ENCODE peak calls at places on chromosomes 11 and 22, in four cellular contexts. L is dorsolateral prefrontal cortex, G is fibroblast of lung, Z is left ventricle myocardium inferior. D is an unnamed sample.

GRCh38 chr22:20060700-20061480 is 19.2 kb upstream of the DGCR8 start:
- DNase-seq in L (no peak), Z (no peak), G (no peak), D (no peak)

GRCh38 chr22:27601195-27601594 is 200.4 kb downstream of the MN1 start:
- DNase-seq in L (no peak), Z (no peak), G (no peak), D (no peak)

GRCh38 chr22:25582946-25583345 is 18.5 kb downstream of the GRK3 start:
- DNase-seq in L (no peak), G (peak), Z (no peak), D (peak)

GRCh38 chr22:45757068-45757467 is 85.4 kb downstream of the ATXN10 start:
- DNase-seq in L (peak), G (peak), Z (peak), D (no peak)

GRCh38 chr22:49975543-49976389 is 15.2 kb downstream of the PIM3 start:
- DNase-seq in L (peak), Z (peak), G (no peak), D (no peak)

GRCh38 chr11:128908391-128909246 is 17.5 kb downstream of the KCNJ5 start:
- DNase-seq in L (no peak), G (peak), Z (peak), D (peak)

GRCh38 chr22:45735273-45735672 is 63.6 kb downstream of the ATXN10 start:
- DNase-seq in G (no peak), L (no peak), Z (no peak), D (no peak)

GRCh38 chr11:28457481-28458145 is 349.4 kb downstream of the METTL15 start:
- DNase-seq in Z (no peak), L (no peak), G (no peak), D (no peak)

GRCh38 chr22:50363411-50364194 is 20.5 kb downstream of the PPP6R2 start:
- DNase-seq in Z (no peak), G (no peak), L (no peak), D (no peak)

GRCh38 chr11:94194712-94195111 is 66.1 kb downstream of the PANX1 start:
- DNase-seq in Z (no peak), L (peak), G (no peak), D (no peak)

GRCh38 chr11:44964526-44965209 is 14.0 kb upstream of the TP53I11 start:
- DNase-seq in Z (no peak), G (no peak), L (no peak), D (no peak)

GRCh38 chr11:75797116-75797515 is 17.9 kb upstream of the UVRAG start:
- DNase-seq in Z (no peak), G (no peak), L (no peak), D (no peak)

GRCh38 chr11:131691558-131692041 is 321.2 kb downstream of the NTM start:
- DNase-seq in G (peak), L (no peak), Z (no peak), D (no peak)

GRCh38 chr11:32043737-32044515 is 46.9 kb upstream of the RCN1 start:
- DNase-seq in G (no peak), Z (no peak), L (no peak), D (no peak)

GRCh38 chr11:117997436-117998200 is 11.4 kb downstream of the IL10RA start:
- DNase-seq in L (no peak), Z (no peak), G (no peak), D (no peak)

GRCh38 chr11:4482445-4482844 is at the start of gene OR52K1:
- DNase-seq in G (no peak), L (no peak), Z (no peak), D (no peak)

GRCh38 chr11:63572026-63572688 is 9.0 kb upstream of the PLAAT2 start:
- DNase-seq in L (no peak), Z (no peak), G (no peak), D (no peak)

GRCh38 chr22:43296279-43296902 is 46.8 kb downstream of the SCUBE1 start:
- DNase-seq in G (no peak), Z (no peak), L (no peak), D (no peak)

GRCh38 chr11:61922539-61922938 is 5.2 kb upstream of the RAB3IL1 start:
- DNase-seq in G (peak), Z (peak), L (peak), D (peak)

GRCh38 chr11:126646701-126647209 is 291.3 kb downstream of the ST3GAL4 start:
- DNase-seq in G (no peak), Z (no peak), L (no peak), D (no peak)

GRCh38 chr11:13777341-13777985 is 109.0 kb downstream of the FAR1 start:
- DNase-seq in Z (no peak), G (no peak), L (no peak), D (no peak)

GRCh38 chr22:17114958-17115235 is 6.3 kb downstream of the TMEM121B start:
- DNase-seq in L (no peak), G (no peak), Z (no peak), D (no peak)

GRCh38 chr11:107040447-107041444 is 22.5 kb upstream of the GUCY1A2 start:
- DNase-seq in L (no peak), Z (no peak), G (peak), D (no peak)

GRCh38 chr22:34015642-34016041 is 95.4 kb upstream of the LARGE1 start:
- DNase-seq in L (no peak), Z (no peak), G (no peak), D (no peak)

GRCh38 chr22:44351037-44351436 is 38.3 kb upstream of the SHISAL1 start:
- DNase-seq in L (no peak), Z (no peak), G (no peak), D (no peak)

GRCh38 chr22:44354288-44354687 is 41.5 kb upstream of the SHISAL1 start:
- DNase-seq in G (no peak), Z (no peak), L (no peak), D (no peak)

GRCh38 chr22:44352378-44353062 is 39.8 kb upstream of the SHISAL1 start:
- DNase-seq in L (no peak), Z (no peak), G (no peak), D (no peak)

GRCh38 chr22:44353063-44353440 is 40.3 kb upstream of the SHISAL1 start:
- DNase-seq in Z (no peak), L (no peak), G (no peak), D (no peak)

DNA sequence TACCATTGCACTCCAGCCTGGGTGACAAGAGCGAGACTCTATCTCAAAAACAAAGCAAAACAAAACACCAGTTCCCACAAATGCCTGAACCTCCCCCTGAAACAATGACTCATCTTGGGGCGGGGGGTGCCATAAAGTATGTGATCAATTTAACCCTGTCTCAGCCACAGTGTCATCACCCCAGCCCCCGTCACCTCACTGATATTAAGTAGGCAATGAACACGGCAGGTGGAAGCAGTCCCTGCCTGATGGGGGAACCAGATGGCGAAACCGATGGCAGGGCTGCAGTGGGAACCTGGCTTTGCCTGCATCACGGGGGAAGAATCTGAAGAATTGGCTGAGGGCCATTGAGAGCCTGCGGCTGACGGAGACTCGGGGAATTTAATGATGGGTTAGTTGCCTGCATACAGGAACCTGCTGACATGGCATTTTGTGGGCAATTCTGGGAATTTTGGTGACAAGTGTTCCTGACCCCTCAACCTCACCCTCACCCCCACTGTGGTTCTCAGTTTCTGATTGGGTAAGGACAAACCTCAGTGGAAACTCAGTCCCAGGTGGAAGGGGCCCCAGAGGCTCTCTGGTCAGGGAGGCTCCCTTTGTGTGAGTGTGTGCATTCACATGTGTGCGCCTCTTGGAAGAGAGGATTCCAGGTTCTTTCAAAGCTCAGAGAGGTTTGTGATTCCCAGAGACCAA is 39.1 kb upstream of the SHISAL1 start:
- DNase-seq in G (peak), L (no peak), Z (no peak), D (peak)
- TF ChIP-seq CTCF in G (peak), L (no peak), Z (no peak), D (peak)

GRCh38 chr11:78156081-78156844 is 16.8 kb upstream of the ALG8 start:
- DNase-seq in L (no peak), Z (no peak), G (no peak), D (no peak)
- H3K27ac ChIP-seq in L (no peak), Z (no peak), G (no peak), D (no peak)

GRCh38 chr22:46994983-46995382 is 232.5 kb downstream of the TBC1D22A start:
- DNase-seq in G (no peak), Z (no peak), L (no peak), D (no peak)

GRCh38 chr22:46997311-46997970 is 235.0 kb downstream of the TBC1D22A start:
- DNase-seq in L (no peak), G (no peak), Z (no peak), D (no peak)

GRCh38 chr22:46995501-46996360 is 233.3 kb downstream of the TBC1D22A start:
- DNase-seq in Z (no peak), L (no peak), G (no peak), D (no peak)

GRCh38 chr22:46998346-46998745 is 235.9 kb downstream of the TBC1D22A start:
- DNase-seq in G (no peak), L (no peak), Z (no peak), D (no peak)

DNA sequence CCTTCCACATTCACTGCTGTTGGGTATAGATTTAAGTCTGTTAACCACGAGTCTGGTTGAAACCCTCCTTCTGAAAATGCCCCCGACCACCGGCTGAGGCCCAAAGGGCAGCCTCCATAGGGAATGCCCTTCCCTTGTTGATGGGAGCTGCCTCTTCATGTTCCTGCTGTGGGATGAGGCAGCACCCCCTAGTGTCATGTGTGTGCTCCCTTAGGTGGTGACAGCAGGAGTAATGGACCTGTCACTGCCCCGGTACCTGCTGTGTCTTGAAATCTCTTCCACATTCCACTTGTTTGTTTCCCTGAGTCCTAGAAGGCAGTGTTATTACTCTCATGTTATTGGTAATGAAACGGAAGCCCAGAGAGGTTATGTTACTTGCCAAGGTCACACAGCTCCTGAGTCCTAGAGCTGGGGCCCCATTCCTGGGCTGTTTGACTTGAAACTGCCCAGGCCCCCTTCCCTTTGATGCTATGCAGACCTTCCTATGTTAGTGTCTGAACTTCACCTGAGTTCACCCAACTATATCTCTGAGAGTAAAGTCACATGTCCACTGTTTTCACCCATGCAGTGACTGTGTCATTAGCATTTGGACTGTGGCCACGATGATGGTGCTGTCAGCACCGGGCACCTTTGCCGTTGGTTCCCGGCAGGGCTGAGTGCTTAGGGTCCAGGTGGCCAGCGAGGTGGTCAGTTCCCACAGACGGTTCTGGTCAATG is 234.3 kb downstream of the TBC1D22A start:
- DNase-seq in G (no peak), Z (no peak), L (no peak), D (no peak)
- TF ChIP-seq CTCF in G (peak), Z (peak), L (no peak), D (peak)

DNA sequence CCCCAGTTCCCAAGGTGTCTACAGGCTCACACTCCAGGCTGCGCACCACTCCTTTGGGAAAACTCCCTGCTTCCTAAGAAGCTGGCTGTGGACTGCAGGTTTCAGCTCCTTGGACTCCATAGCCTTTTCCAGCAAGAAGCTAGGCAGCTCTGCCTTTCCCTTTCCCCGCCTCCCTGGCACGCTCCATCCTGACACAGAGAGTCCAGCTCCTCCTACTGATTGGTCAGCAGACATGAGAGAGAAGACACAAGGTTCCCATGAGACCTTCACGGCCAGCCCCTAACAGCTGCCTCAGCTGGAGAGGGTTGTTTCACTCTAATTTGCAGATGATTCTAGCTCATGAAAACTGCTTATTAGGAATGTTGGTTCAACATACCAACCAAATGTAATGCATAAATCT is 27.6 kb downstream of the TENM4 start:
- DNase-seq in Z (peak), G (peak), L (peak), D (peak)
- H3K27ac ChIP-seq in Z (no peak), G (peak), L (no peak), D (no peak)

DNA sequence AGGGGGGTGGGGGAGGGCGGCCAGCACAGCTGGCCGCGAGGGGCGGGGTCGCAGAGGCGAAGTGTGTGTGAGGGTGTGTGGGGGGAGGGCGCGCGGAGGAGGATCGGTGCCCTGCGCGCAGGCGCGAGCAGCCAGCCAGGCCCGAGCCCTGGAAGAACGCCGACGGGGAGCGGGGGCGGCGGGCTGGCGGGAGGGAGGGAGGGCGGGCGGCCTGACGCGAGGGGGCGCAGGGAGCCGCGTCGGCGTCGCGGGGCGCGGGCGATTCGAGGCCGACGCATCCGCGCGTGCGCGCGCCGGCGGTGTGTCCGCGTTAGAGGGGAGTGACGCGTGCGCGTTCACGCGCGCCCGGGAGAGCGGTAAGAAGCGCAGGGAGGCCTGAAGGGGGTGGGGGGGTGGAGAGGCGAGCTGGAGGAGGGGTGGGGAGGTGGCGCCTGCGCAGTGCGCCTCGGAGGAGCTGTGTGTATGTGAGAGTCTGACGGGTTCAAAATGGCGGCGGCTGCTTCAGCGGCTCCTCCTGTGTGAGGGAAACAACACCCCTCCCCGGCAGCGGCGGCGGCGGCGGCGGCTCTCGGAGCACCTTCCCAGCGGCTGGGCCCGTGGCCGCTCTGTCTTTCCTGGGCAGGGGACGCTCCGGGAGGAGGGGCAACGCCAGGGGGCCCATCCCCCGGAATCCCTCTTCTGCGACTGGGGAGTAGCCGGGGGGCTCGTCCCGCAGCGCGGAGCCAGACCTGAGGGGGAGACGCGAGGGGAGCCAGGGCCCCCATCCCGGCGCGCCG is at the start of gene KDM2A:
- DNase-seq in G (peak), Z (peak), L (peak), D (peak)
- TF ChIP-seq CTCF in G (no peak), Z (peak), L (peak), D (no peak)

GRCh38 chr11:65435981-65436411 is 13.4 kb downstream of the NEAT1 start:
- DNase-seq in Z (no peak), G (peak), L (no peak), D (no peak)

GRCh38 chr11:65437436-65438227 is 15.0 kb downstream of the NEAT1 start:
- DNase-seq in G (peak), Z (no peak), L (no peak), D (no peak)

GRCh38 chr11:65435330-65435931 is 12.8 kb downstream of the NEAT1 start:
- DNase-seq in L (no peak), G (peak), Z (no peak), D (no peak)

GRCh38 chr11:65434667-65435179 is 12.1 kb downstream of the NEAT1 start:
- DNase-seq in L (no peak), Z (no peak), G (peak), D (no peak)

GRCh38 chr11:65436412-65437032 is 13.9 kb downstream of the NEAT1 start:
- DNase-seq in G (no peak), Z (no peak), L (no peak), D (no peak)
- H3K27ac ChIP-seq in G (no peak), Z (peak), L (no peak), D (no peak)

DNA sequence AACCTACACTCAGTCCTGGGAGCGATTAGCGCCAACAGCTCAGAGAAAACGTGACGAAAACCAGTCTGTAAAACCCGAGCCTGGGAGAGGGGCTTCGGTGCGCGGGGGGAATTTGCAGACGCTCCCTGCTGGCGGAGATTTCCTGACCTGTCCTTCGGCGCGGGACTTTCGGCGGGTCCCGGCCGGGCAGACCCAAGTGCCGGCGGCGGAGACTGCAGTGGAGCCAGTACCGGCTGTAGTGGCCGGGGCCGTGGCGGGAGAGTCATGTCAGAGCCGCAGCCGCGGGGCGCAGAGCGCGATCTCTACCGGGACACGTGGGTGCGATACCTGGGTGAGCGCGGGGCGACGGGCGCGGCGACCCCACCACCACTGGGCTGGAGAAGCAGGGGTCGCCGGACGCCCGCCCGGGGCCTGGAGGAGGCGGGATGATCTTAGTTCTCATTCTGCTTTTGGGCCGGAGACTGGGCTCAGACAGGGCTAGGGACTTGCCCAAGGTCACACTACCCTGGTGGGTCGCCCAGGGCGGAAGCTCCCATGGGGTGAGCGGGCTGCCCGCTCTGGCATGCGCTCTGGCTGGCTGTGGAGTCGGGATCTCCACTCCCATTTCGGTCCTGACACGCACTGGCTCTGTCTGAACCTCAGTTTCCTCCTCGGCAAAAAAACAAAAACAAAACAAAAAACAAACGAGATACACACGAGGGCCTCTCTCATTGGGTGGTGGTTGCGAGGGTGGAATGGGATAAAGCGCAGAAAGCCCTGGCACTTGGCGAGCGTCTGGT is at the start of gene MTFP1:
- DNase-seq in Z (peak), L (peak), G (peak), D (no peak)
- TF ChIP-seq CTCF in Z (no peak), L (peak), G (no peak), D (peak)

DNA sequence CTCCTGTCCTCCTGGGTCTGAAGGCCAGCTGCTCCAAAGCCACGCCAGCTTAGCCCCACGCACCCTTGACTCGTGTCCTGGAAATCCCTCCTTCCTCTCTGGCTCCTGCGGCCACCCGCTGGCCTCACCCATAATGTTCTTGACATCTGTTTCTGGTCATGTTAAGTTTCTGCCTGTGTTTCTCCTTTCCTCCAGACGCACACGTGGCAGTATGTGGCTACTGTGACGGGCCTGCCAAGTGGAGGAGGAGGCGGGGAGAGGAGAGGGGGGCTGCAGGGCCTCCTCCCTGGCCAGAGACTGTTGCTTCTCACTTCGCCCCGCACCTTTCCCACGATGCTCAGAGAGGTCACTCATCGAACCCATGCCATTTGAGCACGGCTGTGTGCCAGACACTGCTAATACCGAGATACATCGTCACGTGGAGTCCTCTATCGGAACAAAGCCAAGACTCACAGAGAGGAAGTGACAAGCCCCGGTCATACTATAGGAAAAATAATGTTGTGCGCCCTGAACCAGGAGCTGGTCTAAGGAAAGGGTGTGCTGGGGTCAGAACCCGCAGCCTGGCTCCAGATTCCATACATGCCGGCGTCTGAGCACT is 11.5 kb downstream of the C1QTNF6 start:
- DNase-seq in Z (peak), G (peak), L (peak), D (no peak)
- H3K27ac ChIP-seq in Z (peak), G (no peak), L (no peak), D (peak)

D was measured in AG04450.